ENCODE peak calls at places on chromosomes 6 and 20, in four cellular contexts. V is HEK293T, L is GM12878, M is HepG2. C is an unnamed sample.
A peak's percentile ranks its signal among the peaks of the same experiment; 100 is the strongest.

GRCh38 chr6:77183447-77183846 is 279.8 kb downstream of the HTR1B start:
- DNase-seq in V (no peak), L (no peak), M (no peak), C (no peak)

GRCh38 chr6:144659202-144659731 is 374.1 kb downstream of the UTRN start:
- DNase-seq in V (peak; percentile 47), L (no peak), M (peak; percentile 42), C (no peak)

GRCh38 chr6:141107562-141108160 is 1025.1 kb upstream of the GJE1 start:
- DNase-seq in V (no peak), L (no peak), M (no peak), C (no peak)

GRCh38 chr6:8442149-8442548 is 6.8 kb upstream of the SLC35B3 start:
- DNase-seq in V (no peak), L (no peak), M (no peak), C (no peak)

GRCh38 chr20:56630086-56630493 is 984 bp downstream of the TFAP2C start:
- DNase-seq in V (peak; percentile 87), L (no peak), M (no peak), C (peak; percentile 7)

GRCh38 chr6:132937466-132937906 is 123.1 kb downstream of the RPS12 start:
- DNase-seq in V (peak; percentile 68), L (no peak), M (peak; percentile 62), C (peak; percentile 14)

GRCh38 chr20:20202793-20203192 is 150.5 kb downstream of the CFAP61 start:
- DNase-seq in V (no peak), L (no peak), M (no peak), C (no peak)

GRCh38 chr20:62652894-62653305 is 10.6 kb downstream of the SLCO4A1 start:
- DNase-seq in V (no peak), L (no peak), M (no peak), C (no peak)

GRCh38 chr6:16840291-16840690 is 79.0 kb upstream of the ATXN1 start:
- DNase-seq in V (no peak), L (no peak), M (no peak), C (no peak)

GRCh38 chr6:84227044-84227433 is 404 bp downstream of the CEP162 start:
- DNase-seq in V (peak; percentile 8), L (no peak), M (no peak), C (no peak)

GRCh38 chr6:127302728-127303675 is 36.3 kb downstream of the RNF146 start:
- DNase-seq in V (peak; percentile 58), L (no peak), M (peak; percentile 25), C (peak; percentile 24)

GRCh38 chr6:41887355-41887754 is 7.8 kb downstream of the USP49 start:
- DNase-seq in V (no peak), L (no peak), M (no peak), C (no peak)

GRCh38 chr6:85676086-85676729 is 33.5 kb upstream of the SYNCRIP start:
- DNase-seq in V (no peak), L (no peak), M (no peak), C (no peak)
- TF ChIP-seq TARDBP in V (no peak), L (no peak), M (no peak), C (no peak)

DNA sequence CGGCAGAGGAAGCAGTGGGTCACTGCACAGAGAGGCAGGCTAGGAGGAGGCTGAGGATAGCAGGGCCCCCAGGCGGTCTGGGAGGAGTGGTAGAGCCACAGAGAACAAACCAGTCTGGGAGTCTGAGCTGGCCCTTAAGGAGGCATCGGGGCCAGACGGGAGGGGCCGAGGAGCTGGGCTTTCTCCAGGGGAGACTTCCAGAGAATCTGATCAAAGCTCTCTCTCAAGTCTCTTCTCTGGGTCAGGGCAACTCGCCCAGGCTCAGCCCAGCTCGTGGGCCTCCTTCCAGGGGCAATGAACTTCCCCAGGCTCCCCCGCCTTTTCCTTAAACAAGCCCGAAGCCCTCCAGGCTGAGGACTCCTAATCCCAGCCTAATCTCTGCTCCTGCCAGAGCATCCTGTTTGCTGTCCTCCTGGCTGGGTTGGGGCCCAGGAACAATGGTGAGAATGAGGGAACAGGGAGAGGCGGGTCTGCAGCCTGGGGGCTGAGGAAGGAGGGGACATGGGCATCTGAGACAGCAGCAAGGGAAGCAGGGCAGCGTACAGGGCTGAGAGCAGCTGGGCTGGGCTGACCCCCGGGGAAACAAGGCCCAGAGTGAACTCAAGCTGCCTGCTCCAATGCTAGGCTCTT is 173.6 kb downstream of the ANKRD60 start:
- DNase-seq in V (no peak), L (no peak), M (no peak), C (no peak)
- TF ChIP-seq TARDBP in V (no peak), L (no peak), M (no peak), C (no peak)

GRCh38 chr6:157981132-157981394 is 600 bp upstream of the SYNJ2 start:
- DNase-seq in V (no peak), L (no peak), M (no peak), C (no peak)
- TF ChIP-seq TARDBP in V (no peak), L (no peak), M (no peak), C (no peak)

GRCh38 chr6:14804001-14804401 is 441.9 kb upstream of the JARID2 start:
- DNase-seq in V (no peak), L (no peak), M (no peak), C (no peak)
- TF ChIP-seq TARDBP in V (no peak), L (no peak), M (no peak), C (no peak)